ENCODE peak calls at places on chromosome 11, in four cellular contexts. P is GM12878, I is K562, C is HepG2. L is an unnamed sample.

GRCh38 chr11:2837096-2837601 is 48.4 kb downstream of the CDKN1C start:
- DNase-seq in P (no peak), C (peak; percentile 62), I (peak; percentile 82), L (peak; percentile 28)

GRCh38 chr11:34745209-34745608 is 124.3 kb downstream of the EHF start:
- DNase-seq in P (no peak), C (peak; percentile 23), I (no peak), L (no peak)

GRCh38 chr11:33719587-33719986 is 16.6 kb downstream of the CD59 start:
- DNase-seq in I (no peak), P (no peak), C (no peak), L (no peak)

GRCh38 chr11:105577645-105578044 is 32.2 kb upstream of the GRIA4 start:
- DNase-seq in P (no peak), I (no peak), C (no peak), L (no peak)

GRCh38 chr11:34175284-34176019 is 70.0 kb downstream of the NAT10 start:
- DNase-seq in I (peak; percentile 14), C (no peak), P (no peak), L (no peak)

GRCh38 chr11:2771758-2772466 is 72.1 kb upstream of the KCNQ1OT1 start:
- DNase-seq in P (no peak), I (no peak), C (no peak), L (no peak)

GRCh38 chr11:8296872-8297271 is 33.2 kb upstream of the LMO1 start:
- DNase-seq in C (no peak), I (no peak), P (no peak), L (no peak)

GRCh38 chr11:71499546-71499945 is 27.5 kb upstream of the KRTAP5-7 start:
- DNase-seq in P (no peak), C (no peak), I (no peak), L (no peak)

GRCh38 chr11:74493816-74494630 is 499 bp upstream of the LIPT2 start:
- DNase-seq in I (no peak), P (peak; percentile 2), C (no peak), L (peak; percentile 33)

GRCh38 chr11:2524446-2525165 is 79.8 kb downstream of the KCNQ1 start:
- DNase-seq in C (no peak), I (no peak), P (no peak), L (no peak)

GRCh38 chr11:3104961-3105790 is 48.0 kb upstream of the CARS1 start:
- DNase-seq in I (no peak), P (no peak), C (no peak), L (no peak)

GRCh38 chr11:76551400-76551799 is 106.6 kb downstream of the EMSY start:
- DNase-seq in I (no peak), C (no peak), P (no peak), L (no peak)

GRCh38 chr11:78101073-78101472 is 21.4 kb upstream of the NDUFC2 start:
- DNase-seq in P (no peak), I (no peak), C (peak; percentile 26), L (peak; percentile 26)

GRCh38 chr11:128171496-128171895 is 415.9 kb downstream of the ETS1 start:
- DNase-seq in P (no peak), I (no peak), C (no peak), L (no peak)

GRCh38 chr11:95301497-95301896 is 70.5 kb upstream of the SESN3 start:
- DNase-seq in P (no peak), I (no peak), C (no peak), L (no peak)

GRCh38 chr11:19628018-19628417 is 84.6 kb upstream of the NAV2 start:
- DNase-seq in I (no peak), P (no peak), C (no peak), L (no peak)

GRCh38 chr11:120334894-120335462 is 1.2 kb upstream of the ARHGEF12 start:
- DNase-seq in C (peak; percentile 74), P (peak; percentile 69), I (peak; percentile 88), L (peak; percentile 40)

GRCh38 chr11:17481905-17482304 is 5.3 kb upstream of the ABCC8 start:
- DNase-seq in C (no peak), P (no peak), I (no peak), L (no peak)

GRCh38 chr11:57566035-57566504 is 1.4 kb downstream of the UBE2L6 start:
- DNase-seq in P (peak; percentile 68), I (peak; percentile 30), C (peak; percentile 46), L (no peak)

DNA sequence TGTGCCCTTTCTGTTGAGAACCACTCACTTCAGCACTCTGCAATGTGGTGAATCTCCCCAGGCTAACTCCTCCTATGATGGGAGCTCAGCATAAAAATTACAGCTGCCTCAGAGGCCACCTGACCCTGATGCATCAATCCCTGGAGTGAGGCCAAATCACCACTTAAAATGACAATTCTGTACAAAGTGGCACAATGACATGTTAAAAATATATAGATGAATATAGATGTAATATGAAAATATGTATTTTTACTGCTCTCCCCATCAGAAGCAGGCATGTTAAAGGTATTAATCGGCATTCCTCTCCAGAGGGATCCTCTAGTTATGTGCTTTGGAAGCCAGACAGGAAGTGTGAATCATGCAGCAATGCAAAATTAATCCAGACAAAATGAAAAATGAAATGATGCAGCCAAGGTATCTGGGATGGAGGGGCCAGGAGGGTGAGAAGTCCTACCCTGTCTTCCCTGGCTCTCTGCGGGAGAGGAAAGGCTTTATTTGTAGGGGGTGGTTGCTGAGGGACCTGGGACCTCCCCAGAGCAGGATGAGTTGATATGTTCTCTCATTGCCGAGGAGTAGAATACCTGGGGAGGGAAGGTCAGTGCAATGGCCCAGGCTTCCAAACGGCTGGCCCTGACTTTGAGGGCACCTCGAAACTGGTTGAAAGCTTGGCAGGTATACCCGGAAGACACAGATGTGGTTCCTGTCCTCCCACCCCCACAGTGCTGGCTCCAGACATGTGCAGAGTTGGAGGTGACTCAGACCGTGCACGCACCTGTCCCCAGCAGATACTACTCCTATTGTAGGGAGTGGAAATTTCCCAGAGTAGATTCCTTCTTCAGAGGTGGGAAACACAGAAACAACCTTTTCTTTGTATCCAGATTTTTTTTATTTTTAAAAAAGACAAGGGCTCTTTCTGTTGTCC is 347.9 kb upstream of the NCAM1 start:
- DNase-seq in P (no peak), C (peak; percentile 23), I (no peak), L (no peak)
- TF ChIP-seq ESRRA in P (no peak), C (no peak), I (no peak), L (no peak)

GRCh38 chr11:14320020-14320419 is 39.0 kb downstream of the RRAS2 start:
- DNase-seq in P (peak; percentile 90), C (no peak), I (no peak), L (no peak)
- TF ChIP-seq JUNB in P (no peak), C (no peak), I (no peak), L (no peak)

GRCh38 chr11:126992804-126993111 is 7.8 kb downstream of the KIRREL3 start:
- DNase-seq in I (no peak), C (no peak), P (no peak), L (no peak)
- TF ChIP-seq ESRRA in I (no peak), C (no peak), P (no peak), L (no peak)

GRCh38 chr11:118868659-118869058 is 15.0 kb upstream of the CXCR5 start:
- DNase-seq in P (no peak), C (no peak), I (no peak), L (no peak)
- TF ChIP-seq JUNB in P (no peak), C (no peak), I (no peak), L (no peak)

GRCh38 chr11:86418929-86419328 is 44.2 kb downstream of the CCDC81 start:
- DNase-seq in I (peak; percentile 38), C (no peak), P (no peak), L (no peak)
- TF ChIP-seq ESRRA in I (no peak), C (no peak), P (no peak), L (no peak)

GRCh38 chr11:118916842-118917388 is 8.8 kb downstream of the BCL9L start:
- DNase-seq in I (peak; percentile 56), P (no peak), C (peak; percentile 54), L (no peak)
- TF ChIP-seq JUNB in I (no peak), P (no peak), C (no peak), L (no peak)

L was measured in A549.